ENCODE peak calls at places on chromosomes 11 and 22, in nine cellular contexts. Q is left colon; L is astrocyte of the hippocampus; U is NCI-H1092; I is stimulated activated naive CD4-positive, alpha-beta T cell; S is activated CD4-positive, CD25-positive, alpha-beta regulatory T cell; G is PC-3; N is T-helper 2 cell; A is NCI-H446. Y is an unnamed sample.

GRCh38 chr11:33451364-33451763 is 194.2 kb downstream of the HIPK3 start:
- DNase-seq in I (no peak), L (no peak), S (no peak), U (no peak), A (no peak), G (peak), N (no peak), Q (no peak), Y (no peak)

GRCh38 chr11:125062931-125063428 is at the start of gene SLC37A2:
- DNase-seq in Q (peak), I (no peak), A (no peak), S (no peak), N (peak), G (peak), L (peak), U (peak), Y (peak)

GRCh38 chr22:46028069-46028991 is 51.4 kb upstream of the WNT7B start:
- DNase-seq in G (no peak), I (no peak), N (no peak), U (no peak), S (no peak), Q (peak), L (no peak), A (no peak), Y (no peak)

GRCh38 chr11:42397483-42397882 is 914.3 kb upstream of the API5 start:
- DNase-seq in U (no peak), G (no peak), I (no peak), S (no peak), N (no peak), Q (no peak), L (no peak), A (no peak), Y (no peak)

GRCh38 chr11:18081551-18081950 is 24.3 kb downstream of the SAAL1 start:
- DNase-seq in S (no peak), G (no peak), U (no peak), L (no peak), A (no peak), N (no peak), I (no peak), Q (no peak), Y (no peak)

GRCh38 chr11:75014129-75014528 is 25.4 kb downstream of the NEU3 start:
- DNase-seq in I (no peak), S (no peak), G (peak), N (no peak), Q (no peak), A (no peak), U (no peak), L (peak), Y (no peak)

GRCh38 chr11:117181586-117182550 is 3.3 kb downstream of the SIDT2 start:
- DNase-seq in U (no peak), G (no peak), S (no peak), L (no peak), I (no peak), A (no peak), Q (no peak), N (no peak), Y (no peak)

GRCh38 chr11:107619926-107620325 is 29.0 kb downstream of the ELMOD1 start:
- DNase-seq in L (peak), G (no peak), Q (no peak), S (no peak), U (no peak), A (no peak), N (no peak), I (no peak), Y (no peak)

GRCh38 chr11:68342459-68343158 is 30.2 kb downstream of the LRP5 start:
- DNase-seq in G (peak), L (peak), U (no peak), S (no peak), N (no peak), Q (no peak), I (no peak), A (no peak), Y (peak)

GRCh38 chr22:41178425-41178975 is 26.6 kb upstream of the L3MBTL2 start:
- DNase-seq in S (no peak), G (no peak), L (peak), I (no peak), U (no peak), Q (no peak), N (no peak), A (no peak), Y (no peak)

GRCh38 chr11:43779306-43779705 is 98.8 kb downstream of the HSD17B12 start:
- DNase-seq in L (no peak), I (no peak), Q (no peak), U (no peak), N (no peak), A (no peak), G (no peak), S (no peak), Y (no peak)

GRCh38 chr11:44568706-44569473 is 3.4 kb downstream of the CD82 start:
- DNase-seq in Q (peak), S (peak), I (peak), L (peak), G (peak), U (no peak), N (peak), A (no peak), Y (no peak)

GRCh38 chr11:10294289-10294953 is 402 bp upstream of the SBF2 start:
- DNase-seq in G (peak), A (no peak), S (no peak), L (peak), N (no peak), Q (peak), I (no peak), U (no peak), Y (no peak)

GRCh38 chr11:1228183-1228821 is 5.4 kb downstream of the MUC5B start:
- DNase-seq in U (no peak), I (no peak), A (no peak), S (no peak), G (no peak), L (no peak), N (no peak), Q (peak), Y (no peak)

GRCh38 chr11:3231851-3232744 is at the start of gene MRGPRE:
- DNase-seq in U (peak), A (peak), Q (no peak), L (no peak), S (no peak), I (no peak), G (no peak), N (no peak), Y (no peak)

GRCh38 chr11:128965485-128965884 is 22.8 kb upstream of the TP53AIP1 start:
- DNase-seq in I (no peak), G (no peak), U (no peak), L (peak), N (peak), S (no peak), A (no peak), Q (no peak), Y (no peak)

GRCh38 chr11:12253843-12254281 is 123.5 kb upstream of the PARVA start:
- DNase-seq in L (no peak), S (no peak), U (no peak), G (no peak), I (no peak), Q (no peak), A (no peak), N (no peak), Y (no peak)

Y was measured in progenitor cell of endocrine pancreas.